ENCODE peak calls at places on chromosome 9, in eight cellular contexts. One of them, this sample, is unnamed.
A peak's percentile ranks its signal among the peaks of the same experiment; 100 is the strongest.

GRCh38 chr9:127163409-127163808 is 41.0 kb upstream of the ANGPTL2 start:
- DNase-seq in A549: no peak
- DNase-seq in posterior cingulate gyrus: no peak
- DNase-seq in kidney glomerular epithelial cell: peak; percentile 29
- DNase-seq in right cardiac atrium: no peak
- DNase-seq in effector CD4-positive, alpha-beta T cell: no peak
- DNase-seq in activated naive CD8-positive, alpha-beta T cell treated with anti-CD3 and anti-CD28 coated beads for 36 hours: no peak
- DNase-seq in hypothalamus: no peak
- DNase-seq in this sample: no peak

GRCh38 chr9:134660407-134660806 is 18.8 kb downstream of the COL5A1 start:
- DNase-seq in posterior cingulate gyrus: no peak
- DNase-seq in A549: no peak
- DNase-seq in activated naive CD8-positive, alpha-beta T cell treated with anti-CD3 and anti-CD28 coated beads for 36 hours: no peak
- DNase-seq in effector CD4-positive, alpha-beta T cell: no peak
- DNase-seq in right cardiac atrium: no peak
- DNase-seq in hypothalamus: no peak
- DNase-seq in kidney glomerular epithelial cell: no peak
- DNase-seq in this sample: peak; percentile 25

GRCh38 chr9:87713278-87713989 is 12.5 kb upstream of the CTSL start:
- DNase-seq in right cardiac atrium: peak; percentile 89
- DNase-seq in effector CD4-positive, alpha-beta T cell: no peak
- DNase-seq in A549: peak; percentile 89
- DNase-seq in posterior cingulate gyrus: peak; percentile 50
- DNase-seq in activated naive CD8-positive, alpha-beta T cell treated with anti-CD3 and anti-CD28 coated beads for 36 hours: no peak
- DNase-seq in kidney glomerular epithelial cell: peak; percentile 91
- DNase-seq in hypothalamus: peak; percentile 40
- DNase-seq in this sample: no peak

GRCh38 chr9:36461341-36461740 is 61.3 kb upstream of the RNF38 start:
- DNase-seq in A549: no peak
- DNase-seq in posterior cingulate gyrus: no peak
- DNase-seq in effector CD4-positive, alpha-beta T cell: no peak
- DNase-seq in hypothalamus: no peak
- DNase-seq in kidney glomerular epithelial cell: no peak
- DNase-seq in right cardiac atrium: no peak
- DNase-seq in activated naive CD8-positive, alpha-beta T cell treated with anti-CD3 and anti-CD28 coated beads for 36 hours: no peak
- DNase-seq in this sample: no peak

GRCh38 chr9:97807681-97808080 is 45.3 kb upstream of the FOXE1 start:
- DNase-seq in hypothalamus: no peak
- DNase-seq in kidney glomerular epithelial cell: peak; percentile 53
- DNase-seq in right cardiac atrium: no peak
- DNase-seq in effector CD4-positive, alpha-beta T cell: no peak
- DNase-seq in activated naive CD8-positive, alpha-beta T cell treated with anti-CD3 and anti-CD28 coated beads for 36 hours: no peak
- DNase-seq in posterior cingulate gyrus: no peak
- DNase-seq in A549: no peak
- DNase-seq in this sample: no peak

GRCh38 chr9:121781143-121781542 is 129.7 kb downstream of the DAB2IP start:
- DNase-seq in kidney glomerular epithelial cell: no peak
- DNase-seq in A549: no peak
- DNase-seq in posterior cingulate gyrus: no peak
- DNase-seq in right cardiac atrium: peak; percentile 13
- DNase-seq in effector CD4-positive, alpha-beta T cell: no peak
- DNase-seq in activated naive CD8-positive, alpha-beta T cell treated with anti-CD3 and anti-CD28 coated beads for 36 hours: no peak
- DNase-seq in hypothalamus: no peak
- DNase-seq in this sample: no peak

GRCh38 chr9:91221332-91221731 is 140.4 kb downstream of the AUH start:
- DNase-seq in activated naive CD8-positive, alpha-beta T cell treated with anti-CD3 and anti-CD28 coated beads for 36 hours: no peak
- DNase-seq in kidney glomerular epithelial cell: no peak
- DNase-seq in hypothalamus: no peak
- DNase-seq in posterior cingulate gyrus: no peak
- DNase-seq in A549: no peak
- DNase-seq in right cardiac atrium: no peak
- DNase-seq in effector CD4-positive, alpha-beta T cell: no peak
- DNase-seq in this sample: no peak

GRCh38 chr9:14741369-14741768 is 18.8 kb upstream of the CER1 start:
- DNase-seq in right cardiac atrium: no peak
- DNase-seq in kidney glomerular epithelial cell: no peak
- DNase-seq in posterior cingulate gyrus: no peak
- DNase-seq in activated naive CD8-positive, alpha-beta T cell treated with anti-CD3 and anti-CD28 coated beads for 36 hours: no peak
- DNase-seq in A549: no peak
- DNase-seq in effector CD4-positive, alpha-beta T cell: no peak
- DNase-seq in hypothalamus: no peak
- DNase-seq in this sample: no peak

GRCh38 chr9:127318651-127319167 is 54.1 kb downstream of the GARNL3 start:
- DNase-seq in hypothalamus: no peak
- DNase-seq in right cardiac atrium: no peak
- DNase-seq in activated naive CD8-positive, alpha-beta T cell treated with anti-CD3 and anti-CD28 coated beads for 36 hours: no peak
- DNase-seq in kidney glomerular epithelial cell: no peak
- DNase-seq in A549: no peak
- DNase-seq in effector CD4-positive, alpha-beta T cell: no peak
- DNase-seq in posterior cingulate gyrus: no peak
- DNase-seq in this sample: no peak

GRCh38 chr9:127417130-127418036 is 6.8 kb upstream of the ZNF79 start:
- DNase-seq in activated naive CD8-positive, alpha-beta T cell treated with anti-CD3 and anti-CD28 coated beads for 36 hours: no peak
- DNase-seq in hypothalamus: no peak
- DNase-seq in kidney glomerular epithelial cell: no peak
- DNase-seq in effector CD4-positive, alpha-beta T cell: no peak
- DNase-seq in right cardiac atrium: no peak
- DNase-seq in A549: no peak
- DNase-seq in posterior cingulate gyrus: no peak
- DNase-seq in this sample: no peak

GRCh38 chr9:114112778-114113585 is 13.9 kb upstream of the KIF12 start:
- DNase-seq in activated naive CD8-positive, alpha-beta T cell treated with anti-CD3 and anti-CD28 coated beads for 36 hours: no peak
- DNase-seq in posterior cingulate gyrus: no peak
- DNase-seq in kidney glomerular epithelial cell: peak; percentile 60
- DNase-seq in A549: no peak
- DNase-seq in right cardiac atrium: peak; percentile 90
- DNase-seq in hypothalamus: no peak
- DNase-seq in effector CD4-positive, alpha-beta T cell: no peak
- DNase-seq in this sample: no peak

GRCh38 chr9:38015267-38015666 is 53.8 kb downstream of the SHB start:
- DNase-seq in right cardiac atrium: no peak
- DNase-seq in posterior cingulate gyrus: no peak
- DNase-seq in A549: no peak
- DNase-seq in effector CD4-positive, alpha-beta T cell: no peak
- DNase-seq in kidney glomerular epithelial cell: no peak
- DNase-seq in activated naive CD8-positive, alpha-beta T cell treated with anti-CD3 and anti-CD28 coated beads for 36 hours: no peak
- DNase-seq in hypothalamus: no peak
- DNase-seq in this sample: no peak

GRCh38 chr9:15101046-15101445 is 190.8 kb upstream of the FREM1 start:
- DNase-seq in posterior cingulate gyrus: no peak
- DNase-seq in right cardiac atrium: no peak
- DNase-seq in hypothalamus: no peak
- DNase-seq in kidney glomerular epithelial cell: no peak
- DNase-seq in activated naive CD8-positive, alpha-beta T cell treated with anti-CD3 and anti-CD28 coated beads for 36 hours: no peak
- DNase-seq in A549: no peak
- DNase-seq in effector CD4-positive, alpha-beta T cell: no peak
- DNase-seq in this sample: no peak

GRCh38 chr9:37908698-37909186 is 4.8 kb upstream of the SLC25A51 start:
- DNase-seq in A549: no peak
- DNase-seq in activated naive CD8-positive, alpha-beta T cell treated with anti-CD3 and anti-CD28 coated beads for 36 hours: no peak
- DNase-seq in effector CD4-positive, alpha-beta T cell: no peak
- DNase-seq in hypothalamus: no peak
- DNase-seq in right cardiac atrium: no peak
- DNase-seq in posterior cingulate gyrus: no peak
- DNase-seq in kidney glomerular epithelial cell: no peak
- DNase-seq in this sample: no peak

GRCh38 chr9:78064075-78064474 is 32.5 kb upstream of the GNAQ start:
- DNase-seq in A549: no peak
- DNase-seq in posterior cingulate gyrus: no peak
- DNase-seq in activated naive CD8-positive, alpha-beta T cell treated with anti-CD3 and anti-CD28 coated beads for 36 hours: no peak
- DNase-seq in kidney glomerular epithelial cell: no peak
- DNase-seq in hypothalamus: no peak
- DNase-seq in right cardiac atrium: no peak
- DNase-seq in effector CD4-positive, alpha-beta T cell: no peak
- DNase-seq in this sample: no peak

GRCh38 chr9:108162664-108163063 is 673.1 kb upstream of the KLF4 start:
- DNase-seq in hypothalamus: peak; percentile 9
- DNase-seq in kidney glomerular epithelial cell: peak; percentile 7
- DNase-seq in effector CD4-positive, alpha-beta T cell: no peak
- DNase-seq in A549: no peak
- DNase-seq in activated naive CD8-positive, alpha-beta T cell treated with anti-CD3 and anti-CD28 coated beads for 36 hours: no peak
- DNase-seq in right cardiac atrium: no peak
- DNase-seq in posterior cingulate gyrus: no peak
- DNase-seq in this sample: no peak

GRCh38 chr9:34398875-34399274 is 22.2 kb upstream of the MYORG start:
- DNase-seq in hypothalamus: no peak
- DNase-seq in right cardiac atrium: no peak
- DNase-seq in activated naive CD8-positive, alpha-beta T cell treated with anti-CD3 and anti-CD28 coated beads for 36 hours: no peak
- DNase-seq in effector CD4-positive, alpha-beta T cell: no peak
- DNase-seq in A549: no peak
- DNase-seq in kidney glomerular epithelial cell: no peak
- DNase-seq in posterior cingulate gyrus: no peak
- DNase-seq in this sample: no peak

GRCh38 chr9:33927694-33928093 is 110.7 kb downstream of the UBE2R2 start:
- DNase-seq in effector CD4-positive, alpha-beta T cell: no peak
- DNase-seq in A549: no peak
- DNase-seq in hypothalamus: no peak
- DNase-seq in posterior cingulate gyrus: no peak
- DNase-seq in right cardiac atrium: no peak
- DNase-seq in activated naive CD8-positive, alpha-beta T cell treated with anti-CD3 and anti-CD28 coated beads for 36 hours: no peak
- DNase-seq in kidney glomerular epithelial cell: no peak
- DNase-seq in this sample: no peak

GRCh38 chr9:131854906-131855504 is 115.1 kb upstream of the RAPGEF1 start:
- DNase-seq in posterior cingulate gyrus: no peak
- DNase-seq in effector CD4-positive, alpha-beta T cell: no peak
- DNase-seq in activated naive CD8-positive, alpha-beta T cell treated with anti-CD3 and anti-CD28 coated beads for 36 hours: no peak
- DNase-seq in right cardiac atrium: no peak
- DNase-seq in hypothalamus: no peak
- DNase-seq in kidney glomerular epithelial cell: no peak
- DNase-seq in A549: no peak
- DNase-seq in this sample: no peak

GRCh38 chr9:89675403-89675771 is 70.6 kb downstream of the GADD45G start:
- DNase-seq in activated naive CD8-positive, alpha-beta T cell treated with anti-CD3 and anti-CD28 coated beads for 36 hours: no peak
- DNase-seq in posterior cingulate gyrus: peak; percentile 42
- DNase-seq in right cardiac atrium: peak; percentile 64
- DNase-seq in hypothalamus: no peak
- DNase-seq in effector CD4-positive, alpha-beta T cell: no peak
- DNase-seq in A549: no peak
- DNase-seq in kidney glomerular epithelial cell: no peak
- DNase-seq in this sample: peak; percentile 27

GRCh38 chr9:129677456-129677855 is 12.0 kb downstream of the PRRX2 start:
- DNase-seq in kidney glomerular epithelial cell: no peak
- DNase-seq in right cardiac atrium: no peak
- DNase-seq in effector CD4-positive, alpha-beta T cell: no peak
- DNase-seq in hypothalamus: no peak
- DNase-seq in activated naive CD8-positive, alpha-beta T cell treated with anti-CD3 and anti-CD28 coated beads for 36 hours: no peak
- DNase-seq in posterior cingulate gyrus: no peak
- DNase-seq in A549: no peak
- DNase-seq in this sample: peak; percentile 63

GRCh38 chr9:129247285-129248153 is 69.5 kb upstream of the IER5L start:
- DNase-seq in right cardiac atrium: peak; percentile 4
- DNase-seq in kidney glomerular epithelial cell: no peak
- DNase-seq in posterior cingulate gyrus: no peak
- DNase-seq in effector CD4-positive, alpha-beta T cell: no peak
- DNase-seq in A549: no peak
- DNase-seq in activated naive CD8-positive, alpha-beta T cell treated with anti-CD3 and anti-CD28 coated beads for 36 hours: no peak
- DNase-seq in hypothalamus: no peak
- DNase-seq in this sample: no peak

This sample was measured in nephron progenitor cell.